ENCODE peak calls at places on chromosomes 7 and 10, in ten cellular contexts. One of them, this sample, is unnamed. For H3K36me3, the result is how much of the 10 kb centered on the place peaks cover.

GRCh38 chr7:29457565-29457971 is 106.1 kb upstream of the PRR15 start:
- DNase-seq in IMR-90: no peak
- DNase-seq in adrenal gland: no peak
- DNase-seq in prostate gland: no peak
- DNase-seq in stomach: no peak
- DNase-seq in SJSA1: no peak
- DNase-seq in adipocyte: peak
- DNase-seq in tibial nerve: no peak
- DNase-seq in kidney epithelial cell: no peak
- DNase-seq in neuronal stem cell: no peak
- DNase-seq in this sample: no peak

GRCh38 chr10:9038146-9038714 is 983.7 kb downstream of the GATA3 start:
- DNase-seq in tibial nerve: no peak
- DNase-seq in stomach: no peak
- DNase-seq in adipocyte: no peak
- DNase-seq in SJSA1: no peak
- DNase-seq in adrenal gland: peak
- DNase-seq in kidney epithelial cell: no peak
- DNase-seq in IMR-90: no peak
- DNase-seq in prostate gland: no peak
- DNase-seq in neuronal stem cell: no peak
- DNase-seq in this sample: no peak

GRCh38 chr7:132240262-132240661 is 336.0 kb downstream of the PLXNA4 start:
- DNase-seq in adipocyte: no peak
- DNase-seq in IMR-90: no peak
- DNase-seq in SJSA1: no peak
- DNase-seq in prostate gland: no peak
- DNase-seq in stomach: no peak
- DNase-seq in tibial nerve: no peak
- DNase-seq in neuronal stem cell: no peak
- DNase-seq in adrenal gland: no peak
- DNase-seq in kidney epithelial cell: no peak
- DNase-seq in this sample: no peak

GRCh38 chr7:101399759-101400158 is 37.1 kb downstream of the COL26A1 start:
- DNase-seq in prostate gland: no peak
- DNase-seq in kidney epithelial cell: no peak
- DNase-seq in stomach: no peak
- DNase-seq in SJSA1: no peak
- DNase-seq in adrenal gland: no peak
- DNase-seq in tibial nerve: no peak
- DNase-seq in IMR-90: peak
- DNase-seq in adipocyte: peak
- DNase-seq in neuronal stem cell: no peak
- DNase-seq in this sample: no peak

GRCh38 chr7:81676105-81676811 is 93.6 kb downstream of the HGF start:
- DNase-seq in stomach: no peak
- DNase-seq in SJSA1: no peak
- DNase-seq in tibial nerve: no peak
- DNase-seq in adipocyte: peak
- DNase-seq in adrenal gland: no peak
- DNase-seq in neuronal stem cell: no peak
- DNase-seq in kidney epithelial cell: no peak
- DNase-seq in IMR-90: no peak
- DNase-seq in prostate gland: no peak
- DNase-seq in this sample: peak

GRCh38 chr7:123528265-123528664 is 6.1 kb downstream of the IQUB start:
- DNase-seq in prostate gland: no peak
- DNase-seq in IMR-90: no peak
- DNase-seq in adrenal gland: no peak
- DNase-seq in SJSA1: no peak
- DNase-seq in adipocyte: no peak
- DNase-seq in kidney epithelial cell: no peak
- DNase-seq in tibial nerve: no peak
- DNase-seq in stomach: no peak
- DNase-seq in neuronal stem cell: no peak
- DNase-seq in this sample: no peak

GRCh38 chr7:149440222-149440621 is 20.6 kb downstream of the ZNF777 start:
- DNase-seq in neuronal stem cell: no peak
- DNase-seq in SJSA1: no peak
- DNase-seq in adipocyte: no peak
- DNase-seq in tibial nerve: no peak
- DNase-seq in IMR-90: peak
- DNase-seq in prostate gland: no peak
- DNase-seq in adrenal gland: no peak
- DNase-seq in stomach: no peak
- DNase-seq in kidney epithelial cell: no peak
- DNase-seq in this sample: no peak

GRCh38 chr7:29078286-29078685 is 68.1 kb downstream of the CPVL start:
- DNase-seq in neuronal stem cell: no peak
- DNase-seq in SJSA1: no peak
- DNase-seq in prostate gland: no peak
- DNase-seq in adipocyte: no peak
- DNase-seq in adrenal gland: no peak
- DNase-seq in stomach: no peak
- DNase-seq in kidney epithelial cell: no peak
- DNase-seq in tibial nerve: no peak
- DNase-seq in IMR-90: no peak
- DNase-seq in this sample: no peak

GRCh38 chr10:77409697-77410471 is 227.7 kb downstream of the KCNMA1 start:
- DNase-seq in adipocyte: no peak
- DNase-seq in prostate gland: no peak
- DNase-seq in kidney epithelial cell: no peak
- DNase-seq in stomach: peak
- DNase-seq in SJSA1: peak
- DNase-seq in neuronal stem cell: no peak
- DNase-seq in IMR-90: no peak
- DNase-seq in adrenal gland: no peak
- DNase-seq in tibial nerve: no peak
- DNase-seq in this sample: no peak

GRCh38 chr10:86190291-86190690 is 176.3 kb downstream of the GRID1 start:
- DNase-seq in prostate gland: no peak
- DNase-seq in kidney epithelial cell: no peak
- DNase-seq in tibial nerve: no peak
- DNase-seq in SJSA1: peak
- DNase-seq in IMR-90: no peak
- DNase-seq in stomach: peak
- DNase-seq in adrenal gland: no peak
- DNase-seq in neuronal stem cell: no peak
- DNase-seq in adipocyte: no peak
- DNase-seq in this sample: no peak

DNA sequence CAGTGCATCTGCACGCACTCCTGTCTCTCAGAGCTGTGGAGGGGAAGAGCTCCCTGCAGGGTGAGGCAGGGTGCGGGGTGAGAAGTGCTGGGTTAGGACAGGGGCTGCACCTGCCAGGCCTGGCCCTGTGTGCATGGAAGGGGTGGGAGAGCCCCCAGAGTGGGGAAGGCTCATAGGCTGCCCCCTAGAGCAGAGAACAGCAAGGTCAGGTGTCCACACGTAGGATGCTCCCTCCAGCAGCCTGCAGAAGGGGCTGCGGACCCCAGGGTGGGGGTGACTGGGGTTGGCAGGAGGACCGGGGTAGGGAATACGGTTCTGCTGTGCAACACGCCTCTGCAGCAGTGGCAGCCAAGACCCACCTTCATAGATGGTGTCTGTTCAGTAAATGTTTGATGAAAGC is 208.6 kb downstream of the PTPRN2 start:
- DNase-seq in kidney epithelial cell: no peak
- DNase-seq in neuronal stem cell: no peak
- DNase-seq in SJSA1: no peak
- DNase-seq in tibial nerve: no peak
- DNase-seq in adrenal gland: no peak
- DNase-seq in IMR-90: no peak
- DNase-seq in stomach: no peak
- DNase-seq in prostate gland: no peak
- DNase-seq in adipocyte: no peak
- DNase-seq in this sample: no peak
- H3K36me3 ChIP-seq in kidney epithelial cell: under half
- H3K36me3 ChIP-seq in neuronal stem cell: under half
- H3K36me3 ChIP-seq in SJSA1: under half
- H3K36me3 ChIP-seq in tibial nerve: under half
- H3K36me3 ChIP-seq in adrenal gland: under half
- H3K36me3 ChIP-seq in IMR-90: under half
- H3K36me3 ChIP-seq in stomach: under half
- H3K36me3 ChIP-seq in prostate gland: under half
- H3K36me3 ChIP-seq in adipocyte: under half
- H3K36me3 ChIP-seq in this sample: under half

GRCh38 chr10:68124718-68125117 is 15.4 kb downstream of the MYPN start:
- DNase-seq in tibial nerve: no peak
- DNase-seq in SJSA1: no peak
- DNase-seq in adipocyte: no peak
- DNase-seq in neuronal stem cell: no peak
- DNase-seq in adrenal gland: no peak
- DNase-seq in kidney epithelial cell: no peak
- DNase-seq in prostate gland: no peak
- DNase-seq in stomach: no peak
- DNase-seq in IMR-90: no peak
- DNase-seq in this sample: no peak
- H3K4me3 ChIP-seq in tibial nerve: no peak
- H3K4me3 ChIP-seq in SJSA1: no peak
- H3K4me3 ChIP-seq in adipocyte: no peak
- H3K4me3 ChIP-seq in neuronal stem cell: no peak
- H3K4me3 ChIP-seq in adrenal gland: no peak
- H3K4me3 ChIP-seq in kidney epithelial cell: no peak
- H3K4me3 ChIP-seq in prostate gland: no peak
- H3K4me3 ChIP-seq in stomach: no peak
- H3K4me3 ChIP-seq in IMR-90: no peak
- H3K4me3 ChIP-seq in this sample: no peak

DNA sequence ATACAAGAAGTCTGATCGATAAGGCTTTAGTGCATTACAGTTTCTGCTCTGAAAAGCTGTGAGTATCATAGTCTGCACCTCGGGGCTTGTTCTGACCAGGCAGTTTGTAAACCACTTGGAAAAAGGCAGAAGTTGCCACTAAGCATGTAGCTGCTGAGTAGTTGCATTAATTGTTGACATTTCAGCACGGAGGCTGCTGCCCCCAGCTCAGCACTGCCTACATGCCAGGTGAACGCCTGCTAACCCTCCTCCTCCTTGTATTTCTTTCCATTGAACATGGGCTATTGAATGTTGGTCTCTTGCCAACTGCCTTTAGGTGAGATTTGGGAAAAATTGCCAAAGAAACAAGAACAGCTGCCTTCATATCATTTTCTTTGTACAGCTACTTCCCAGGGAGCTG is 164.2 kb downstream of the RAPGEF5 start:
- DNase-seq in adrenal gland: no peak
- DNase-seq in tibial nerve: no peak
- DNase-seq in kidney epithelial cell: no peak
- DNase-seq in neuronal stem cell: no peak
- DNase-seq in IMR-90: no peak
- DNase-seq in SJSA1: no peak
- DNase-seq in stomach: no peak
- DNase-seq in prostate gland: no peak
- DNase-seq in adipocyte: no peak
- DNase-seq in this sample: no peak
- H3K36me3 ChIP-seq in adrenal gland: under half
- H3K36me3 ChIP-seq in tibial nerve: under half
- H3K36me3 ChIP-seq in kidney epithelial cell: under half
- H3K36me3 ChIP-seq in neuronal stem cell: under half
- H3K36me3 ChIP-seq in IMR-90: under half
- H3K36me3 ChIP-seq in SJSA1: under half
- H3K36me3 ChIP-seq in stomach: under half
- H3K36me3 ChIP-seq in prostate gland: under half
- H3K36me3 ChIP-seq in adipocyte: under half
- H3K36me3 ChIP-seq in this sample: half or more

GRCh38 chr7:4621401-4621800 is 60.7 kb upstream of the FOXK1 start:
- DNase-seq in SJSA1: no peak
- DNase-seq in adrenal gland: no peak
- DNase-seq in tibial nerve: no peak
- DNase-seq in IMR-90: no peak
- DNase-seq in adipocyte: peak
- DNase-seq in kidney epithelial cell: no peak
- DNase-seq in stomach: no peak
- DNase-seq in neuronal stem cell: no peak
- DNase-seq in prostate gland: no peak
- DNase-seq in this sample: no peak
- H3K4me3 ChIP-seq in SJSA1: no peak
- H3K4me3 ChIP-seq in adrenal gland: no peak
- H3K4me3 ChIP-seq in tibial nerve: no peak
- H3K4me3 ChIP-seq in IMR-90: no peak
- H3K4me3 ChIP-seq in adipocyte: no peak
- H3K4me3 ChIP-seq in kidney epithelial cell: no peak
- H3K4me3 ChIP-seq in stomach: no peak
- H3K4me3 ChIP-seq in neuronal stem cell: no peak
- H3K4me3 ChIP-seq in prostate gland: no peak
- H3K4me3 ChIP-seq in this sample: no peak

GRCh38 chr7:45106820-45107219 is 4.7 kb downstream of the TBRG4 start:
- DNase-seq in neuronal stem cell: no peak
- DNase-seq in SJSA1: no peak
- DNase-seq in IMR-90: no peak
- DNase-seq in kidney epithelial cell: no peak
- DNase-seq in stomach: no peak
- DNase-seq in prostate gland: no peak
- DNase-seq in adipocyte: no peak
- DNase-seq in tibial nerve: no peak
- DNase-seq in adrenal gland: no peak
- DNase-seq in this sample: no peak
- H3K36me3 ChIP-seq in neuronal stem cell: half or more
- H3K36me3 ChIP-seq in SJSA1: half or more
- H3K36me3 ChIP-seq in IMR-90: half or more
- H3K36me3 ChIP-seq in kidney epithelial cell: under half
- H3K36me3 ChIP-seq in stomach: half or more
- H3K36me3 ChIP-seq in prostate gland: under half
- H3K36me3 ChIP-seq in adipocyte: half or more
- H3K36me3 ChIP-seq in tibial nerve: half or more
- H3K36me3 ChIP-seq in adrenal gland: under half
- H3K36me3 ChIP-seq in this sample: half or more

GRCh38 chr7:18225067-18225466 is 197.4 kb upstream of the PRPS1L1 start:
- DNase-seq in tibial nerve: no peak
- DNase-seq in stomach: no peak
- DNase-seq in IMR-90: no peak
- DNase-seq in prostate gland: no peak
- DNase-seq in kidney epithelial cell: no peak
- DNase-seq in SJSA1: no peak
- DNase-seq in adipocyte: no peak
- DNase-seq in neuronal stem cell: no peak
- DNase-seq in adrenal gland: no peak
- DNase-seq in this sample: no peak
- H3K4me3 ChIP-seq in tibial nerve: no peak
- H3K4me3 ChIP-seq in stomach: no peak
- H3K4me3 ChIP-seq in IMR-90: no peak
- H3K4me3 ChIP-seq in prostate gland: no peak
- H3K4me3 ChIP-seq in kidney epithelial cell: no peak
- H3K4me3 ChIP-seq in SJSA1: no peak
- H3K4me3 ChIP-seq in adipocyte: no peak
- H3K4me3 ChIP-seq in neuronal stem cell: no peak
- H3K4me3 ChIP-seq in adrenal gland: no peak
- H3K4me3 ChIP-seq in this sample: no peak

DNA sequence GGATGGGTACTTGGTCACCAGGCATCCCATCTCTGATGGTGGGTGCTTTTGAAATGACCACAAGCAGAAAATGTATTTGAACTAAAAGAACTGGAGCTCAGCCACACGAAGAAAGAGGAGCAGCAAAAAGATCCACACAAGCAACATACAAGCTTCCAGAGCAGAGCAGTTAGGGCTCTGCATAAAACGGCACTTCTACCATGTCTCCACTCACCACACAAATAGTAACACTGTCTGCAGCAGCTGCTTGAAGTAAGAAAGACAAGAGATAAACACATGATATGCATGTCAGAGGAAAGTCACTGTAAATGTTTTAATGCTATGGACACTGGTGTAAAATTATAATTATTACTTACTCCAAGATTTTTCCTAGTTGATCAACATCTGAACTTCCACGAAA is 32.5 kb upstream of the FAM133B start:
- DNase-seq in tibial nerve: no peak
- DNase-seq in adipocyte: no peak
- DNase-seq in prostate gland: no peak
- DNase-seq in neuronal stem cell: no peak
- DNase-seq in SJSA1: no peak
- DNase-seq in stomach: no peak
- DNase-seq in kidney epithelial cell: no peak
- DNase-seq in IMR-90: no peak
- DNase-seq in adrenal gland: no peak
- DNase-seq in this sample: no peak
- H3K36me3 ChIP-seq in tibial nerve: under half
- H3K36me3 ChIP-seq in adipocyte: under half
- H3K36me3 ChIP-seq in prostate gland: under half
- H3K36me3 ChIP-seq in neuronal stem cell: under half
- H3K36me3 ChIP-seq in SJSA1: half or more
- H3K36me3 ChIP-seq in stomach: under half
- H3K36me3 ChIP-seq in kidney epithelial cell: under half
- H3K36me3 ChIP-seq in IMR-90: under half
- H3K36me3 ChIP-seq in adrenal gland: under half
- H3K36me3 ChIP-seq in this sample: under half